ENCODE peak calls at places on chromosomes 7 and 10, in ten cellular contexts. P, A, R, Q, K, I, U, M, S and J are unnamed samples.

GRCh38 chr10:89032141-89032814 is 41.7 kb downstream of the FAS start:
- DNase-seq in M (no peak), P (no peak), Q (no peak), S (no peak), U (no peak), A (peak), R (no peak), K (peak), I (no peak), J (no peak)

GRCh38 chr7:42745357-42746022 is 166.4 kb downstream of the C7orf25 start:
- DNase-seq in K (peak), U (peak), A (peak), S (peak), P (no peak), Q (peak), I (no peak), M (peak), R (peak), J (no peak)

GRCh38 chr10:47340613-47341170 is 7.5 kb upstream of the RBP3 start:
- DNase-seq in K (peak), P (peak), R (peak), A (peak), I (no peak), M (peak), Q (peak), U (peak), S (peak), J (no peak)

GRCh38 chr10:44180321-44181154 is 204.4 kb downstream of the CXCL12 start:
- DNase-seq in Q (no peak), I (no peak), K (peak), A (peak), S (no peak), P (no peak), U (no peak), M (peak), R (no peak), J (no peak)

GRCh38 chr10:44981172-44982113 is 2.8 kb upstream of the DEPP1 start:
- DNase-seq in U (no peak), I (no peak), K (peak), Q (no peak), S (peak), P (no peak), A (peak), M (peak), R (no peak), J (no peak)

GRCh38 chr7:22066484-22066883 is 120.8 kb upstream of the CDCA7L start:
- DNase-seq in A (no peak), S (no peak), M (no peak), U (no peak), I (no peak), R (no peak), K (no peak), Q (no peak), P (peak), J (peak)

GRCh38 chr10:16828731-16829175 is 11.5 kb upstream of the RSU1 start:
- DNase-seq in M (peak), Q (no peak), R (no peak), P (no peak), U (no peak), I (no peak), S (no peak), K (peak), A (peak), J (no peak)

GRCh38 chr10:115654961-115655360 is 561.8 kb downstream of the ATRNL1 start:
- DNase-seq in S (no peak), M (no peak), Q (no peak), I (no peak), K (no peak), A (no peak), P (no peak), U (no peak), R (no peak), J (no peak)

GRCh38 chr10:22002531-22003110 is 909 bp downstream of the DNAJC1 start:
- DNase-seq in S (no peak), K (peak), P (no peak), A (peak), I (no peak), R (no peak), Q (peak), U (no peak), M (no peak), J (no peak)

GRCh38 chr7:105587899-105588690 is 6.8 kb upstream of the EFCAB10 start:
- DNase-seq in U (no peak), S (no peak), K (no peak), M (no peak), R (no peak), A (peak), I (no peak), P (no peak), Q (no peak), J (peak)

GRCh38 chr10:107415446-107415845 is 250.9 kb upstream of the SORCS1 start:
- DNase-seq in R (no peak), Q (no peak), M (no peak), I (no peak), U (no peak), P (no peak), A (no peak), S (no peak), K (no peak), J (no peak)

GRCh38 chr7:5454485-5454884 is 30.9 kb upstream of the TNRC18 start:
- DNase-seq in A (no peak), P (no peak), K (no peak), M (no peak), Q (no peak), U (no peak), R (no peak), I (no peak), S (no peak), J (no peak)

GRCh38 chr10:100650693-100651092 is 94.7 kb upstream of the PAX2 start:
- DNase-seq in P (no peak), I (no peak), Q (no peak), A (no peak), K (no peak), U (no peak), S (no peak), R (no peak), M (no peak), J (no peak)

GRCh38 chr10:86361134-86362128 is 5.2 kb downstream of the GRID1 start:
- DNase-seq in Q (no peak), A (no peak), P (no peak), M (peak), R (peak), K (no peak), U (no peak), S (peak), I (no peak), J (no peak)

GRCh38 chr10:61000769-61001730 is 57.1 kb upstream of the RHOBTB1 start:
- DNase-seq in S (peak), U (no peak), M (no peak), R (peak), K (peak), A (peak), I (peak), Q (peak), P (peak), J (peak)

GRCh38 chr7:50068026-50068425 is 25.0 kb downstream of the ZPBP start:
- DNase-seq in U (peak), Q (peak), K (peak), I (no peak), M (no peak), A (peak), P (peak), R (no peak), S (no peak), J (no peak)

GRCh38 chr7:130853503-130854279 is 119.7 kb upstream of the KLF14 start:
- DNase-seq in A (peak), P (no peak), U (no peak), K (peak), M (no peak), R (no peak), I (no peak), Q (no peak), S (no peak), J (no peak)

GRCh38 chr10:102776779-102777417 is 33.1 kb downstream of the WBP1L start:
- DNase-seq in A (peak), K (peak), R (peak), Q (peak), S (peak), U (no peak), I (peak), M (peak), P (no peak), J (no peak)